ENCODE peak calls at places on chromosome 19, in four cellular contexts. R is HepG2, V is K562, M is GM12878. I is an unnamed sample.

GRCh38 chr19:33823341-33823740 is 26.7 kb downstream of the KCTD15 start:
- DNase-seq in M (no peak), V (no peak), R (no peak), I (no peak)

GRCh38 chr19:1950640-1951039 is 9.7 kb downstream of the CSNK1G2 start:
- DNase-seq in V (no peak), R (no peak), M (no peak), I (no peak)

GRCh38 chr19:2207991-2208860 is 27.9 kb downstream of the PLEKHJ1 start:
- DNase-seq in V (peak; percentile 57), M (no peak), R (no peak), I (no peak)

GRCh38 chr19:46442808-46443450 is 14.2 kb upstream of the PNMA8C start:
- DNase-seq in V (no peak), R (no peak), M (no peak), I (no peak)

GRCh38 chr19:17687857-17688784 is at the start of gene UNC13A:
- DNase-seq in R (no peak), M (no peak), V (peak; percentile 88), I (peak; percentile 83)

GRCh38 chr19:4573682-4574081 is 14.2 kb upstream of the SEMA6B start:
- DNase-seq in R (no peak), V (no peak), M (no peak), I (no peak)

GRCh38 chr19:7970716-7971448 is 27.4 kb upstream of the TIMM44 start:
- DNase-seq in R (peak; percentile 47), M (no peak), V (peak; percentile 54), I (peak; percentile 77)

GRCh38 chr19:12581100-12581499 is 29.5 kb downstream of the ZNF490 start:
- DNase-seq in M (no peak), V (no peak), R (no peak), I (no peak)

GRCh38 chr19:56134655-56134922 is 6.5 kb upstream of the ZNF444 start:
- DNase-seq in M (no peak), V (no peak), R (no peak), I (no peak)

GRCh38 chr19:3849092-3849491 is 19.7 kb downstream of the ZFR2 start:
- DNase-seq in M (no peak), V (peak; percentile 78), R (peak; percentile 33), I (peak; percentile 78)

GRCh38 chr19:19463348-19464117 is 51.8 kb downstream of the TSSK6 start:
- DNase-seq in V (no peak), M (no peak), R (no peak), I (no peak)

GRCh38 chr19:37997911-37998344 is 90.9 kb downstream of the SIPA1L3 start:
- DNase-seq in M (no peak), V (no peak), R (no peak), I (no peak)

GRCh38 chr19:11486661-11487503 is 6.0 kb upstream of the ELAVL3 start:
- DNase-seq in M (no peak), R (no peak), V (peak; percentile 4), I (no peak)

GRCh38 chr19:2923510-2923909 is 21.3 kb downstream of the ZNF77 start:
- DNase-seq in V (no peak), M (no peak), R (peak; percentile 21), I (no peak)

GRCh38 chr19:19539738-19540703 is 2.0 kb downstream of the CILP2 start:
- DNase-seq in V (peak; percentile 96), R (no peak), M (no peak), I (peak; percentile 83)

GRCh38 chr19:1183543-1184172 is 9.6 kb upstream of the SBNO2 start:
- DNase-seq in V (no peak), R (peak; percentile 77), M (peak; percentile 66), I (no peak)

GRCh38 chr19:32977269-32977668 is 5.2 kb downstream of the FAAP24 start:
- DNase-seq in R (no peak), M (no peak), V (no peak), I (no peak)

GRCh38 chr19:35874392-35874930 is 6.1 kb downstream of the APLP1 start:
- DNase-seq in V (no peak), M (no peak), R (no peak), I (no peak)

GRCh38 chr19:41376998-41377365 is 649 bp downstream of the TMEM91 start:
- DNase-seq in V (no peak), M (no peak), R (no peak), I (no peak)

GRCh38 chr19:38361633-38362075 is 12.7 kb upstream of the PSMD8 start:
- DNase-seq in V (peak; percentile 91), M (no peak), R (peak; percentile 66), I (peak; percentile 90)

GRCh38 chr19:2627319-2627829 is 75.1 kb downstream of the GNG7 start:
- DNase-seq in M (no peak), R (peak; percentile 68), V (no peak), I (no peak)

GRCh38 chr19:4064551-4065260 is 2.0 kb downstream of the ZBTB7A start:
- DNase-seq in R (no peak), M (no peak), V (peak; percentile 76), I (no peak)

GRCh38 chr19:38245826-38246498 is 10.2 kb downstream of the PPP1R14A start:
- DNase-seq in M (no peak), V (no peak), R (no peak), I (no peak)

GRCh38 chr19:38023245-38023644 is 116.2 kb downstream of the SIPA1L3 start:
- DNase-seq in V (no peak), R (no peak), M (no peak), I (no peak)

GRCh38 chr19:42255766-42256750 is 1.1 kb upstream of the ERF start:
- DNase-seq in M (no peak), V (no peak), R (no peak), I (peak; percentile 44)

GRCh38 chr19:35843676-35844481 is 8.4 kb downstream of the NPHS1 start:
- DNase-seq in V (peak; percentile 91), M (no peak), R (no peak), I (peak; percentile 62)

GRCh38 chr19:46196410-46197124 is 33.0 kb upstream of the IGFL1 start:
- DNase-seq in M (no peak), R (no peak), V (no peak), I (no peak)

GRCh38 chr19:43719918-43720317 is 4.0 kb downstream of the IRGC start:
- DNase-seq in R (no peak), V (no peak), M (no peak), I (no peak)

GRCh38 chr19:43721469-43722048 is 5.7 kb downstream of the IRGC start:
- DNase-seq in V (no peak), M (no peak), R (no peak), I (no peak)

GRCh38 chr19:43720936-43721335 is 5.1 kb downstream of the IRGC start:
- DNase-seq in M (no peak), R (no peak), V (no peak), I (no peak)

GRCh38 chr19:43719378-43719868 is 3.5 kb downstream of the IRGC start:
- DNase-seq in M (no peak), R (no peak), V (no peak), I (no peak)

GRCh38 chr19:43718627-43719377 is 2.9 kb downstream of the IRGC start:
- DNase-seq in R (no peak), M (no peak), V (no peak), I (no peak)
- TF ChIP-seq SP1 in R (no peak), M (no peak), V (no peak), I (no peak)

GRCh38 chr19:39878398-39878797 is 32.2 kb upstream of the FBL start:
- DNase-seq in M (no peak), V (no peak), R (no peak), I (no peak)
- TF ChIP-seq BHLHE40 in M (no peak), V (no peak), R (no peak), I (no peak)

GRCh38 chr19:49453013-49453756 is at the start of gene ALDH16A1:
- DNase-seq in M (peak; percentile 88), R (peak; percentile 95), V (peak; percentile 93), I (peak; percentile 96)
- TF ChIP-seq FOXM1 in M (no peak), R (no peak), V (no peak), I (no peak)

DNA sequence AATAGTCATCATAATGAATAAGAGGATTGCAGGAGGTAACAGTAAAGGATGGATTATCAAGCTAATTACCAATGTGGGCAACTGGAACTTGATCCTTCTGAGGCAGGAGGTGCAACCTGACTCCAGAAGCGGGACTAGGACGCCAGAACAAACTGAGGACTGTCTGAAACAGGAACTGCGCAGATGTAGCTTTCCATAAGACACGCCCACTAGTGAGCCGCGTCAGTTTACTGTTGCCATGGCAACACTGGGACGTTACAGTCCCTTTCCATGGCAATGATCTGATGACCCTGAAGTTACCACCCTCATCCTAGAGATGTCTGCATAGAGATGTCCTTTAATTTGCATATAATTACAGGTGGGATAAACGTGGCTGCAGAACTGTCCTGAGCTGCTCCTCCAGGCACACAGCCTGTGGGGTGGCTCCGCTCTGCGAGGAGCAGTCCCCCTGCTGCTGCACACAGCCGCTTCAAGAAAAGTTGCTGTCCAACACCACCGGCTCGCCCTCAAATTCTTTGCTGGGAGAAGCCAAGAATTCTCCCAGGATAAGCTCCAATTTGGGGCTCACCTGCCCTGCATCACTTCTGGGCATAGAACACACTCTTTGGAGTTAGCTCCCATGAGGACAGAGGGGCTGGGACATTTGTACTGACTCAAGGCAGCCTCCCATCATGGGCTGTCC is 816.6 kb downstream of the UQCRFS1 start:
- DNase-seq in V (peak; percentile 22), M (no peak), R (no peak), I (no peak)
- TF ChIP-seq SP1 in V (no peak), M (no peak), R (no peak), I (no peak)

GRCh38 chr19:49554701-49555181 is 25.6 kb downstream of the NOSIP start:
- DNase-seq in M (no peak), V (no peak), R (no peak), I (no peak)
- TF ChIP-seq BHLHE40 in M (no peak), V (no peak), R (no peak), I (no peak)

GRCh38 chr19:55056827-55057226 is 6.1 kb downstream of the RDH13 start:
- DNase-seq in M (no peak), V (no peak), R (no peak), I (no peak)

GRCh38 chr19:55062735-55063491 is at the start of gene RDH13:
- DNase-seq in V (peak; percentile 98), M (peak; percentile 75), R (peak; percentile 89), I (peak; percentile 100)

GRCh38 chr19:55063492-55063843 is 520 bp upstream of the RDH13 start:
- DNase-seq in V (no peak), M (no peak), R (no peak), I (no peak)

GRCh38 chr19:55053735-55054134 is 9.2 kb downstream of the RDH13 start:
- DNase-seq in R (no peak), V (no peak), M (no peak), I (no peak)

GRCh38 chr19:55058781-55059610 is 4.0 kb downstream of the RDH13 start:
- DNase-seq in M (no peak), V (no peak), R (no peak), I (no peak)
- TF ChIP-seq FOXM1 in M (no peak), V (no peak), R (no peak), I (no peak)